ENCODE peak calls at places on chromosomes 12 and 14, in nine cellular contexts. Q is aorta, Z is GM06990, E is BJ, X is mesothelial cell of epicardium, A is fibroblast of lung, Y is frontal cortex, D is AG08395, G is HT1080. U is an unnamed sample.

GRCh38 chr12:32995623-32996022 is 99.0 kb upstream of the PKP2 start:
- DNase-seq in Q (no peak), Z (no peak), E (no peak), X (no peak), A (no peak), Y (no peak), D (no peak), G (no peak), U (no peak)

GRCh38 chr12:57740656-57741412 is 2.3 kb upstream of the AGAP2 start:
- DNase-seq in Q (no peak), Z (peak; percentile 72), E (no peak), X (no peak), A (no peak), Y (no peak), D (no peak), G (peak; percentile 73), U (no peak)

GRCh38 chr14:54652188-54652889 is 85.4 kb downstream of the SAMD4A start:
- DNase-seq in Q (peak; percentile 93), Z (no peak), E (peak; percentile 99), X (peak; percentile 76), A (peak; percentile 99), Y (peak; percentile 39), D (peak; percentile 96), G (peak; percentile 99), U (peak; percentile 99)

GRCh38 chr12:120994589-120995337 is 16.4 kb downstream of the HNF1A start:
- DNase-seq in Q (peak; percentile 7), Z (no peak), E (no peak), X (no peak), A (no peak), Y (no peak), D (no peak), G (peak; percentile 20), U (no peak)

GRCh38 chr12:113498490-113498889 is 26.8 kb upstream of the LHX5 start:
- DNase-seq in Q (no peak), Z (no peak), E (no peak), X (no peak), A (no peak), Y (no peak), D (no peak), G (no peak), U (no peak)

GRCh38 chr12:116482859-116483258 is 76.3 kb upstream of the MAP1LC3B2 start:
- DNase-seq in Q (no peak), Z (no peak), E (no peak), X (no peak), A (no peak), Y (no peak), D (no peak), G (no peak), U (no peak)

GRCh38 chr14:96698846-96699543 is 98.2 kb upstream of the VRK1 start:
- DNase-seq in Q (no peak), Z (peak; percentile 51), E (no peak), X (no peak), A (no peak), Y (no peak), D (no peak), G (no peak), U (no peak)

GRCh38 chr12:9349888-9350885 is 142.0 kb upstream of the PZP start:
- DNase-seq in Q (no peak), Z (no peak), E (no peak), X (no peak), A (no peak), Y (no peak), D (no peak), G (peak; percentile 57), U (no peak)

GRCh38 chr12:112117685-112118084 is 7.7 kb upstream of the TRAFD1 start:
- DNase-seq in Q (no peak), Z (no peak), E (no peak), X (no peak), A (no peak), Y (no peak), D (no peak), G (no peak), U (peak; percentile 59)